ENCODE peak calls at places on chromosomes 6 and 20, in five cellular contexts. C is naive thymus-derived CD4-positive, alpha-beta T cell; M is CD4-positive, alpha-beta memory T cell; R is spleen; X is cardiac muscle cell. Q is an unnamed sample.

GRCh38 chr6:96301781-96302180 is 219.8 kb upstream of the UFL1 start:
- DNase-seq in X (no peak), M (no peak), R (no peak), C (no peak), Q (no peak)

GRCh38 chr20:31675828-31676533 is 38.3 kb downstream of the COX4I2 start:
- DNase-seq in C (peak), M (peak), R (peak), X (peak), Q (peak)

GRCh38 chr6:56593801-56594318 is 48.8 kb downstream of the DST start:
- DNase-seq in R (no peak), M (no peak), C (no peak), X (peak), Q (no peak)

GRCh38 chr6:12483712-12484111 is 193.6 kb downstream of the EDN1 start:
- DNase-seq in R (no peak), M (no peak), C (no peak), X (peak), Q (no peak)

GRCh38 chr6:114449659-114450058 is 106.8 kb upstream of the HS3ST5 start:
- DNase-seq in X (no peak), M (no peak), R (no peak), C (no peak), Q (no peak)

GRCh38 chr20:35369804-35370203 is 42.0 kb downstream of the UQCC1 start:
- DNase-seq in X (peak), C (no peak), R (no peak), M (no peak), Q (no peak)

GRCh38 chr6:52551483-52552277 is 25.2 kb downstream of the TRAM2 start:
- DNase-seq in R (no peak), X (peak), M (no peak), C (no peak), Q (no peak)

GRCh38 chr6:16523550-16524379 is 237.5 kb downstream of the ATXN1 start:
- DNase-seq in M (no peak), R (no peak), C (no peak), X (peak), Q (no peak)

GRCh38 chr6:27608916-27609883 is 136.3 kb upstream of the ZNF184 start:
- DNase-seq in R (no peak), M (no peak), C (no peak), X (peak), Q (no peak)

GRCh38 chr6:34172961-34173775 is 27.3 kb upstream of the GRM4 start:
- DNase-seq in M (no peak), C (no peak), R (peak), X (no peak), Q (no peak)

GRCh38 chr6:110625883-110626282 is 149.5 kb upstream of the SLC22A16 start:
- DNase-seq in C (no peak), M (no peak), R (no peak), X (peak), Q (no peak)

GRCh38 chr6:169979873-169980440 is 228.5 kb downstream of the ERMARD start:
- DNase-seq in R (peak), X (no peak), C (no peak), M (no peak), Q (no peak)

GRCh38 chr20:54633903-54634302 is 158.5 kb downstream of the DOK5 start:
- DNase-seq in R (no peak), C (no peak), X (no peak), M (no peak), Q (no peak)

GRCh38 chr6:77463881-77464867 is 883 bp upstream of the HTR1B start:
- DNase-seq in M (no peak), X (no peak), C (no peak), R (no peak), Q (no peak)

GRCh38 chr6:158910484-158911075 is 89.4 kb downstream of the RSPH3 start:
- DNase-seq in R (no peak), X (no peak), M (no peak), C (peak), Q (no peak)

GRCh38 chr20:14445902-14446301 is 108.5 kb upstream of the FLRT3 start:
- DNase-seq in R (no peak), X (no peak), M (no peak), C (no peak), Q (no peak)

GRCh38 chr20:63290677-63291472 is 2.1 kb upstream of the COL20A1 start:
- DNase-seq in M (peak), X (peak), R (no peak), C (peak), Q (peak)

GRCh38 chr20:32772046-32772445 is 9.9 kb downstream of the DNMT3B start:
- DNase-seq in C (no peak), M (no peak), R (no peak), X (no peak), Q (no peak)

GRCh38 chr6:118893095-118893881 is 664 bp upstream of the ASF1A start:
- DNase-seq in R (no peak), X (peak), M (peak), C (no peak), Q (peak)

GRCh38 chr6:118893882-118894424 is at the start of gene ASF1A:
- DNase-seq in X (peak), M (peak), R (peak), C (peak), Q (peak)

GRCh38 chr6:118890997-118891790 is 2.8 kb upstream of the ASF1A start:
- DNase-seq in R (no peak), C (no peak), M (no peak), X (no peak), Q (no peak)

GRCh38 chr6:118894425-118895240 is 681 bp downstream of the ASF1A start:
- DNase-seq in X (peak), M (peak), R (peak), C (peak), Q (peak)

DNA sequence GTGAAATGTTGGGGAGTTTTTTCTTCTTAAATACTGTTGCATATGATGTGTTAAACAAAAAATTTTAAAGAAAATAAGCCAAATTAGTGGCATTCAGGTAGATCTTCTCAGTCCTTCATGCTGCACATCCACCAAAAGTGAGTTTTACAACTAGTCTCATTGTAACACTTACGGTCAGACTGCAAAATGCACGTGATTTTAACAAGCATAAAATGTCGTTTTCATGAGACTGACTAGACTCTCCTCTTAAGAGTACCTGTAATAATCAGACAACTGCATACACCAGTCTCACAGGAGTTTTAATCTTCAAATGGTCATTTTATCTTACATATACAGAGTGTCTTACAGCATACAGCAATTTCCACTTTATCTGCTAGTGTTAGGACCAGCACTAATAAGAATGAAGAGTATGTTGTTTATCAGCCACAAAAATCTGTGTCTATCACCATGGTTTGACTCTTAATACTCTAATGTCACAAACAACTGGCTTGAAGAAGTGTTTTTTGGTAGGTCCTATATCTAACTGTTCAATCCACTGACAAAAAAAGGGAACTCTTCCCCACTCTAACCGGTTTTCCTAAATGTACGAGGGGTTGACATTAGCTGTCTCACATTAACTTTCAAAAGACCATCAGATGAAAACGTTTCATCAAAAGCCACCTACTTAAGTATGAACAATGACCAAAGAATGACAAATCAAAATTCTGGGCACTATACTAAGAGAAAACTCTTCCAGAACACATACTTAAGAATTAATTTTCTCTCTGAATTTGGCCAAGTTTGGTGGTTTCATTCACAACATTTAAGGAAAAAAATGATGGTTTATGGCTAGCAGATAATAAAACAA is 1.5 kb upstream of the ASF1A start:
- DNase-seq in R (no peak), C (no peak), X (no peak), M (no peak), Q (no peak)
- H3K27ac ChIP-seq in R (peak), C (peak), X (peak), M (peak), Q (peak)

GRCh38 chr6:44078795-44079671 is 48.2 kb downstream of the MRPL14 start:
- DNase-seq in C (peak), R (peak), X (peak), M (peak), Q (peak)

GRCh38 chr6:44076366-44077200 is 50.7 kb downstream of the MRPL14 start:
- DNase-seq in R (no peak), C (no peak), M (no peak), X (peak), Q (no peak)

GRCh38 chr6:44078219-44078794 is 48.9 kb downstream of the MRPL14 start:
- DNase-seq in C (no peak), R (no peak), M (no peak), X (no peak), Q (no peak)

GRCh38 chr6:44076016-44076365 is 51.3 kb downstream of the MRPL14 start:
- DNase-seq in M (no peak), C (no peak), R (no peak), X (no peak), Q (no peak)

DNA sequence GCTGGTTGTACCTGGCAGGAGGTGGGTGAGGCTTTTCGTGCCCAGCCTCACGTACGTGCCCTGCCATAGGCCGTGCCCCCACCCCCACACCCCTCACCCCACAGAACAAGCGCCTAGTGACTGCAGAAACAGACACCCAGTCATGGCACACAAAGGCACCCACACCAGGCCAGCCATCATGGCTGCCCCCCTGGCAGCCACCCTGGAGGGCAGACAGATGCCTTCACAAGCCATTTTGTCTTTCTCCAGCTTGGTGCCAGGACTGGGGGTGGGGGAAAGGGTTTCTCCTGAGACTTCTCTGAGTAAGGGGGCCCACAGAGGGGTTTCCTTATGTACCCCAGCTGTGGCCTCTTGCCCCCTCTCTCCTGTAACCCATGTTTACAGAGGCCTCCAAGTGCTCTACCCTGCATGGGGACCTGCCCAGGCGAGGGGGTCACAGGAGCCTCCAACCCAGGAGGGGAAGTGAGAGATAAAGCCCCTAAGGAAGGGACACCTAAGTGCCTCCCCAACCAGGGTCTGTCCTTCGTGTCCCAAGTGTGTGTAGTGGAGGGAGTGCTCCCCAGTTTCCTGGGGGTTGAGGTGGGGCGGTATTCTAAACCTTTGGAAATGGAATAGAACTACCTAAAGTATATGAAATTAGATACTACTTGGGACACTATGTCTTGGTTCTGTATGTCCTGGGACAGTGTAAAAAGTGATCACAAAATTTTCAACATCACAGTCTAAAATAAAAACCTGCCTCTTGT is 49.9 kb downstream of the MRPL14 start:
- DNase-seq in X (no peak), C (no peak), R (no peak), M (no peak), Q (no peak)
- H3K4me3 ChIP-seq in X (no peak), C (no peak), R (no peak), M (no peak), Q (no peak)

GRCh38 chr6:157877573-157878011 is 54.5 kb downstream of the SNX9 start:
- DNase-seq in X (no peak), R (no peak), M (no peak), C (peak), Q (no peak)

GRCh38 chr6:157877149-157877548 is 54.1 kb downstream of the SNX9 start:
- DNase-seq in R (no peak), C (no peak), X (no peak), M (no peak), Q (no peak)

GRCh38 chr6:157879873-157880254 is 56.8 kb downstream of the SNX9 start:
- DNase-seq in R (no peak), C (no peak), X (no peak), M (no peak), Q (no peak)

GRCh38 chr6:157879034-157879872 is 56.2 kb downstream of the SNX9 start:
- DNase-seq in M (no peak), C (no peak), X (no peak), R (no peak), Q (no peak)

GRCh38 chr6:157878039-157878438 is 55.0 kb downstream of the SNX9 start:
- DNase-seq in M (no peak), C (no peak), X (no peak), R (no peak), Q (no peak)
- H3K27ac ChIP-seq in M (no peak), C (peak), X (no peak), R (no peak), Q (no peak)

DNA sequence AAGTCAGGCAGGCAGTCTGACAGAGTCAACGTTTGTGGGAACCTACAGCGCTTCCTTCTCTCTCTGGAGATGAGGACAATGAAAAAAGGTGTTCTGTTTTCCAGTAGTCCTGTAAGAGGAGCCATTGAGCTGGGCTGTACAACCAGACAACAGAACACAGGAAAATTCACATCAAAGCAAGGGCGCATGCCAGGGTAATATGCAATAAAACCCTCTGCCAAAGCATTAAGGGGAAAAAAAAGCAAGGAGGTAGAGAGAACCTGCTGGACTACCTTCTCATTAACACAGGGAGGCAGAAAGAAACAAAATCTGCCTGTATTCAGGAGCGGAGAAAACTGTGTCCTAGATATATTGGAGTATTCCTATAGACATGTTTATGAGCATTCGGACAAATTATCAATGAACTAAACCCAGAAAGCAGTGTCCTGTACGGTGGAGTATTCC is 1.3 kb downstream of the RNF24 start:
- DNase-seq in M (peak), R (no peak), X (peak), C (peak), Q (no peak)
- H3K4me3 ChIP-seq in M (no peak), R (no peak), X (peak), C (no peak), Q (peak)

GRCh38 chr6:154583546-154584188 is 73.2 kb upstream of the CNKSR3 start:
- DNase-seq in C (no peak), R (no peak), X (no peak), M (no peak), Q (no peak)
- H3K27ac ChIP-seq in C (no peak), R (no peak), X (no peak), M (no peak), Q (no peak)

DNA sequence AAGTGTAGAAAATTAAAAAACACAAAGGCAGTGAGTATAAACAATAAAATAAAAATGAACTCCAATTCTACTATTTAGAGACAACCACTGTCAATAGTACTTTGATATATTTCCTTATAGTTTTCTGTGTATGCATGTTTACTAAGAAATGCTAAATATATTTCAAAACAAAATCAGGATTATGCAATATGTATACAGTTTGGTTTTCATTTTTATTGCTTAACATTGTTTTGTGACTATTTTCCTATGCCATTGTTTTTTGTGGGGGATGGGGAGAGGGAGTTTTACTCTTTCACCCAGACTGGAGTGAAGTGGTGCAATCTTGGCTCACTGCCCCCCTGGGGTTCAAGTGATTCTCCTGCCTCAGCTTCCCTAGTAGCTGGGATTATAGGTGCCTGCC is 19.6 kb downstream of the OR2A4 start:
- DNase-seq in M (no peak), C (no peak), R (no peak), X (no peak), Q (no peak)
- H3K4me3 ChIP-seq in M (no peak), C (no peak), R (no peak), X (no peak), Q (no peak)

GRCh38 chr6:151493495-151494234 is at the start of gene CCDC170:
- DNase-seq in M (no peak), R (peak), X (peak), C (no peak), Q (no peak)
- H3K27ac ChIP-seq in M (no peak), R (peak), X (no peak), C (no peak), Q (no peak)

GRCh38 chr20:19993937-19994667 is 23.1 kb upstream of the NAA20 start:
- DNase-seq in C (no peak), X (peak), M (no peak), R (no peak), Q (no peak)
- H3K4me3 ChIP-seq in C (no peak), X (no peak), M (no peak), R (no peak), Q (no peak)

GRCh38 chr6:106517699-106518098 is 111.6 kb downstream of the RTN4IP1 start:
- DNase-seq in M (no peak), R (no peak), C (no peak), X (no peak), Q (no peak)

GRCh38 chr6:106519460-106520394 is 109.6 kb downstream of the RTN4IP1 start:
- DNase-seq in C (peak), X (peak), R (peak), M (peak), Q (peak)

GRCh38 chr6:106522557-106522956 is 106.7 kb downstream of the RTN4IP1 start:
- DNase-seq in R (no peak), X (no peak), M (no peak), C (peak), Q (no peak)

GRCh38 chr6:106518748-106519147 is 110.5 kb downstream of the RTN4IP1 start:
- DNase-seq in R (no peak), M (no peak), X (no peak), C (no peak), Q (no peak)

GRCh38 chr6:106520711-106521367 is 108.5 kb downstream of the RTN4IP1 start:
- DNase-seq in C (peak), X (no peak), R (peak), M (peak), Q (peak)
- H3K27ac ChIP-seq in C (peak), X (no peak), R (peak), M (peak), Q (peak)